ENCODE peak calls at places on chromosome 16, in eight cellular contexts. D is PC-9, X is tibial nerve, Z is fibroblast of lung, Y is neural progenitor cell, L is heart right ventricle, A is iPS DF 6.9, G is transverse colon. I is an unnamed sample.

GRCh38 chr16:23354246-23354645 is 52.1 kb downstream of the SCNN1B start:
- DNase-seq in A (no peak), X (no peak), Y (no peak), D (no peak), Z (no peak), L (no peak), G (no peak), I (no peak)

GRCh38 chr16:12747261-12747660 is 56.4 kb downstream of the CPPED1 start:
- DNase-seq in D (no peak), Y (no peak), X (no peak), L (no peak), G (no peak), Z (no peak), A (no peak), I (no peak)

GRCh38 chr16:87831421-87832136 is 37.7 kb downstream of the SLC7A5 start:
- DNase-seq in Y (no peak), L (no peak), X (no peak), A (no peak), D (no peak), Z (no peak), G (no peak), I (no peak)

GRCh38 chr16:11755022-11755760 is 12.5 kb upstream of the TXNDC11 start:
- DNase-seq in Z (no peak), Y (no peak), G (no peak), L (no peak), X (no peak), A (no peak), D (no peak), I (no peak)

GRCh38 chr16:29804455-29805231 is 1.7 kb upstream of the MAZ start:
- DNase-seq in D (peak), X (peak), G (peak), A (no peak), L (peak), Z (no peak), Y (peak), I (no peak)

GRCh38 chr16:280005-280421 is 378 bp upstream of the ARHGDIG start:
- DNase-seq in X (no peak), G (no peak), Y (peak), D (no peak), L (no peak), A (no peak), Z (no peak), I (no peak)

GRCh38 chr16:76856112-76856511 is 334.9 kb upstream of the MON1B start:
- DNase-seq in A (no peak), L (no peak), X (no peak), Z (no peak), D (no peak), G (no peak), Y (no peak), I (no peak)

GRCh38 chr16:4695473-4696171 is 2.3 kb downstream of the NUDT16L1 start:
- DNase-seq in A (no peak), L (no peak), Z (no peak), D (no peak), G (no peak), Y (no peak), X (no peak), I (no peak)

GRCh38 chr16:12323007-12323699 is 346.6 kb downstream of the SNX29 start:
- DNase-seq in Z (no peak), L (no peak), G (no peak), A (no peak), X (no peak), D (no peak), Y (peak), I (no peak)

GRCh38 chr16:9297437-9298113 is 206.1 kb downstream of the HAPSTR1 start:
- DNase-seq in G (no peak), X (no peak), Z (no peak), A (peak), D (peak), Y (peak), L (peak), I (no peak)

GRCh38 chr16:3949287-3949686 is 68.8 kb upstream of the CREBBP start:
- DNase-seq in X (no peak), A (no peak), D (no peak), L (peak), G (no peak), Z (no peak), Y (no peak), I (no peak)

GRCh38 chr16:30997887-30998711 is 12.3 kb downstream of the STX1B start:
- DNase-seq in A (no peak), D (peak), Y (no peak), Z (peak), L (no peak), G (no peak), X (no peak), I (no peak)

GRCh38 chr16:54422159-54422558 is 135.6 kb upstream of the IRX3 start:
- DNase-seq in L (peak), Z (no peak), D (no peak), A (no peak), G (no peak), X (no peak), Y (no peak), I (no peak)

GRCh38 chr16:69363281-69363717 is 11.7 kb upstream of the TMED6 start:
- DNase-seq in A (no peak), Z (no peak), L (no peak), Y (no peak), X (no peak), G (no peak), D (no peak), I (no peak)

GRCh38 chr16:87780385-87780989 is 14.7 kb upstream of the KLHDC4 start:
- DNase-seq in Z (peak), A (no peak), X (no peak), L (peak), D (no peak), G (peak), Y (no peak), I (no peak)

GRCh38 chr16:16075463-16076399 is 126.3 kb downstream of the ABCC1 start:
- DNase-seq in X (peak), A (no peak), D (no peak), G (peak), L (peak), Z (peak), Y (no peak), I (peak)

GRCh38 chr16:10616744-10617640 is 36.6 kb upstream of the EMP2 start:
- DNase-seq in A (no peak), D (peak), X (peak), Z (peak), L (peak), Y (peak), G (peak), I (peak)

GRCh38 chr16:87784812-87785211 is 19.0 kb upstream of the KLHDC4 start:
- DNase-seq in G (no peak), L (no peak), X (no peak), D (peak), Y (peak), Z (peak), A (no peak), I (no peak)

GRCh38 chr16:69315486-69316311 is 4.5 kb downstream of the VPS4A start:
- DNase-seq in A (no peak), Y (no peak), X (no peak), D (no peak), L (no peak), G (no peak), Z (peak), I (no peak)

GRCh38 chr16:81642943-81643342 is 136.1 kb upstream of the PLCG2 start:
- DNase-seq in L (no peak), D (no peak), A (no peak), Z (no peak), X (no peak), Y (no peak), G (no peak), I (no peak)

GRCh38 chr16:75246504-75247205 is 4.8 kb downstream of the BCAR1 start:
- DNase-seq in L (no peak), A (no peak), Z (peak), D (no peak), Y (no peak), X (no peak), G (no peak), I (no peak)

GRCh38 chr16:2224183-2224486 is 744 bp downstream of the E4F1 start:
- DNase-seq in X (no peak), A (no peak), G (no peak), L (no peak), D (no peak), Y (no peak), Z (peak), I (no peak)

GRCh38 chr16:19588661-19589060 is 33.2 kb downstream of the VPS35L start:
- DNase-seq in Z (peak), L (no peak), G (no peak), X (no peak), A (no peak), Y (no peak), D (no peak), I (no peak)

GRCh38 chr16:70473446-70474319 is 19.3 kb downstream of the FCSK start:
- DNase-seq in Z (no peak), A (no peak), L (no peak), D (no peak), G (no peak), Y (no peak), X (no peak), I (no peak)
- H3K27ac ChIP-seq in Z (no peak), A (no peak), L (no peak), D (no peak), G (no peak), Y (no peak), X (no peak), I (no peak)

GRCh38 chr16:84194470-84195200 is 3.7 kb downstream of the ADAD2 start:
- DNase-seq in Z (no peak), Y (no peak), L (no peak), G (no peak), D (no peak), A (no peak), X (no peak), I (no peak)
- H3K27ac ChIP-seq in Z (no peak), Y (no peak), L (no peak), G (no peak), D (no peak), A (no peak), X (no peak), I (no peak)

GRCh38 chr16:50548659-50549560 is 714 bp downstream of the NKD1 start:
- DNase-seq in G (no peak), Y (peak), A (no peak), Z (peak), D (no peak), X (no peak), L (no peak), I (no peak)

GRCh38 chr16:50550035-50550434 is 1.8 kb downstream of the NKD1 start:
- DNase-seq in Y (no peak), D (no peak), Z (no peak), X (no peak), L (no peak), A (no peak), G (no peak), I (no peak)

GRCh38 chr16:50547944-50548658 is at the start of gene NKD1:
- DNase-seq in X (peak), Y (peak), A (peak), Z (peak), D (peak), G (peak), L (peak), I (no peak)

GRCh38 chr16:50551243-50551642 is 3.0 kb downstream of the NKD1 start:
- DNase-seq in Y (no peak), X (no peak), L (no peak), G (no peak), D (no peak), A (no peak), Z (no peak), I (no peak)

DNA sequence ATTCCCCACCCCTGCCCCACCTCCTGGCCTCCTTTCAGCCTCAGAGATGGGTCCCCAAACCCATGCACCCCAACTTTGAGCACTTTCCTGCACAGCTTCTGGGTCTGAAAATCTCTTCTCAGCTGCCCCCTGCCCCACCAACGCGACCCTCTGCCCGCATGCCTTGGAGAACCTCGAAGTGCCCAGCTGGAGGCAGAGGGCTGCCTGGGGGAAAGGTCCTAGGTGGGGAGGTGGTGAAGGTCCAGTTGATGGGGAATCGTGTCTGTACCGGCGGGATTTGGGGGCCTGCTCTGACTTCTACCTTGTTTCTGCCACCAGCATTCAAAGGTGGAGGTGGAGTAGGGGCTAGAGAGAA is 1.3 kb downstream of the NKD1 start:
- DNase-seq in Y (no peak), Z (no peak), D (no peak), A (no peak), X (no peak), L (no peak), G (no peak), I (no peak)
- H3K27ac ChIP-seq in Y (no peak), Z (no peak), D (no peak), A (no peak), X (peak), L (no peak), G (no peak), I (no peak)

DNA sequence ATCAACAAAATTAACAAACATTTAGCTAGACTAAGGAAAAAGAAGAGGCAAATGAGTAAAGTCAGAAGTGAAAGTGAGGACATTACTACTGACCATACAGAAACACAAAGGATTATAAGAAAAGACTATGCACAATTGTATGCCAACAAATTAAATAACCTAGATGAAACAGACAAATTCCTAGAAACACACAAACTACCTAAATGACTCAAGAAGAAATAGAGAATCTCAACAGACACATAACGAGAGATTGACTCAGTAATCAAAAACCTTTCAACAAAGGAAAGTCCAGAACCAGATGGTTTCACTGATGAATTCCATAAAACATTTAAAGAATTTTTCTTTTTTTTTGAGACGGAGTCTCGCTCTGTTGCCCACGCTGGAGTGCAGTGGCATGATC is 35.7 kb upstream of the MYLK3 start:
- DNase-seq in Y (no peak), D (no peak), L (no peak), A (no peak), G (no peak), Z (peak), X (no peak), I (no peak)
- H3K27ac ChIP-seq in Y (no peak), D (no peak), L (no peak), A (no peak), G (no peak), Z (no peak), X (no peak), I (no peak)